ENCODE peak calls at places on chromosome 15, in four cellular contexts. D is H9, A is mucosa of gallbladder, E is colonic mucosa. L is an unnamed sample.

GRCh38 chr15:88396382-88396781 is 70.8 kb downstream of the MRPL46 start:
- DNase-seq in D (no peak), A (no peak), E (no peak), L (no peak)

GRCh38 chr15:90099072-90099867 is 3.0 kb downstream of the IDH2 start:
- DNase-seq in D (no peak), A (no peak), E (no peak), L (no peak)

GRCh38 chr15:79282371-79283251 is at the start of gene ANKRD34C:
- DNase-seq in D (peak; percentile 50), A (no peak), E (no peak), L (no peak)

GRCh38 chr15:75182187-75183131 is 19.2 kb upstream of the C15orf39 start:
- DNase-seq in D (peak; percentile 56), A (no peak), E (peak; percentile 61), L (no peak)

GRCh38 chr15:90864507-90864906 is 3.9 kb upstream of the FURIN start:
- DNase-seq in D (peak; percentile 50), A (no peak), E (no peak), L (no peak)

GRCh38 chr15:101157721-101158120 is 94.1 kb downstream of the CHSY1 start:
- DNase-seq in D (no peak), A (no peak), E (no peak), L (no peak)

GRCh38 chr15:51759557-51760070 is 8.2 kb downstream of the TMOD2 start:
- DNase-seq in D (peak; percentile 48), A (no peak), E (peak; percentile 58), L (peak; percentile 25)

GRCh38 chr15:39118510-39118909 is 462.4 kb upstream of the THBS1 start:
- DNase-seq in D (no peak), A (no peak), E (no peak), L (no peak)

GRCh38 chr15:25944386-25944785 is 81.3 kb upstream of the ATP10A start:
- DNase-seq in D (no peak), A (no peak), E (no peak), L (no peak)

GRCh38 chr15:96296264-96296663 is 34.2 kb upstream of the NR2F2 start:
- DNase-seq in D (no peak), A (no peak), E (no peak), L (no peak)

GRCh38 chr15:63712828-63713520 is 115.8 kb downstream of the FBXL22 start:
- DNase-seq in D (no peak), A (no peak), E (no peak), L (no peak)

GRCh38 chr15:75801859-75802593 is 41.2 kb upstream of the UBE2Q2 start:
- DNase-seq in D (peak; percentile 90), A (peak; percentile 80), E (peak; percentile 78), L (peak; percentile 69)

GRCh38 chr15:64865998-64866520 is 24.3 kb downstream of the PLEKHO2 start:
- DNase-seq in D (peak; percentile 84), A (no peak), E (no peak), L (no peak)

GRCh38 chr15:72541714-72542113 is 67.6 kb downstream of the ARIH1 start:
- DNase-seq in D (no peak), A (no peak), E (no peak), L (no peak)

GRCh38 chr15:49467782-49468181 is 44.7 kb downstream of the FGF7 start:
- DNase-seq in D (no peak), A (no peak), E (no peak), L (no peak)